ENCODE peak calls at places on chromosome 18, in four cellular contexts. D is NCI-H1092 treated with DMSO at 0.1 percent for 48 hours, F is LoVo, V is GM04503. B is an unnamed sample.

GRCh38 chr18:49645836-49646235 is 84.0 kb downstream of the LIPG start:
- DNase-seq in D (no peak), F (no peak), V (peak), B (no peak)

GRCh38 chr18:78884502-78884901 is 95.1 kb upstream of the SALL3 start:
- DNase-seq in D (no peak), F (no peak), V (no peak), B (no peak)

GRCh38 chr18:24397131-24397693 is 412 bp downstream of the OSBPL1A start:
- DNase-seq in D (peak), F (peak), V (peak), B (peak)

GRCh38 chr18:10927290-10927979 is 221.9 kb downstream of the PIEZO2 start:
- DNase-seq in D (no peak), F (no peak), V (no peak), B (no peak)

GRCh38 chr18:46073474-46074331 is 1.6 kb upstream of the PSTPIP2 start:
- DNase-seq in D (peak), F (peak), V (peak), B (peak)

GRCh38 chr18:63312731-63313408 is 6.7 kb downstream of the BCL2 start:
- DNase-seq in D (no peak), F (no peak), V (no peak), B (no peak)

GRCh38 chr18:48007955-48008701 is 77.7 kb upstream of the SMAD2 start:
- DNase-seq in D (peak), F (peak), V (no peak), B (no peak)

GRCh38 chr18:78981652-78981955 is 2.0 kb downstream of the SALL3 start:
- DNase-seq in D (no peak), F (no peak), V (no peak), B (no peak)

GRCh38 chr18:56515522-56515921 is 122.9 kb downstream of the TXNL1 start:
- DNase-seq in D (no peak), F (no peak), V (no peak), B (no peak)

GRCh38 chr18:67359868-67360838 is 156.4 kb downstream of the DSEL start:
- DNase-seq in D (no peak), F (peak), V (peak), B (peak)

GRCh38 chr18:68735498-68736343 is 20.8 kb upstream of the TMX3 start:
- DNase-seq in D (peak), F (peak), V (no peak), B (peak)

GRCh38 chr18:12001400-12001799 is 20.1 kb downstream of the IMPA2 start:
- DNase-seq in D (no peak), F (no peak), V (no peak), B (no peak)

GRCh38 chr18:32552421-32553030 is 81.8 kb upstream of the GAREM1 start:
- DNase-seq in D (peak), F (peak), V (no peak), B (peak)

GRCh38 chr18:46460754-46461153 is 196.3 kb downstream of the LOXHD1 start:
- DNase-seq in D (no peak), F (no peak), V (no peak), B (no peak)

GRCh38 chr18:7221424-7222155 is 9.3 kb upstream of the LRRC30 start:
- DNase-seq in D (peak), F (peak), V (peak), B (peak)

GRCh38 chr18:63161728-63162195 is 157.8 kb downstream of the BCL2 start:
- DNase-seq in D (no peak), F (peak), V (peak), B (peak)

GRCh38 chr18:3015203-3015590 is 2.3 kb upstream of the LPIN2 start:
- DNase-seq in D (no peak), F (peak), V (peak), B (peak)

GRCh38 chr18:62928316-62928715 is 213.0 kb downstream of the PHLPP1 start:
- DNase-seq in D (no peak), F (no peak), V (peak), B (peak)

GRCh38 chr18:52963481-52963880 is 623.5 kb downstream of the DCC start:
- DNase-seq in D (no peak), F (no peak), V (no peak), B (no peak)

GRCh38 chr18:50807199-50807598 is 12.6 kb downstream of the MRO start:
- DNase-seq in D (no peak), F (no peak), V (no peak), B (no peak)

GRCh38 chr18:51196116-51196810 is 1.2 kb downstream of the MEX3C start:
- DNase-seq in D (peak), F (no peak), V (no peak), B (no peak)

GRCh38 chr18:39389800-39390379 is 1824.3 kb upstream of the CELF4 start:
- DNase-seq in D (no peak), F (no peak), V (no peak), B (no peak)

GRCh38 chr18:5237723-5238370 is 40.8 kb upstream of the AKAIN1 start:
- DNase-seq in D (peak), F (peak), V (peak), B (peak)

GRCh38 chr18:24964213-24964612 is 387.8 kb downstream of the ZNF521 start:
- DNase-seq in D (no peak), F (peak), V (no peak), B (no peak)

GRCh38 chr18:79935098-79935480 is 16.4 kb downstream of the SLC66A2 start:
- DNase-seq in D (no peak), F (no peak), V (no peak), B (no peak)

GRCh38 chr18:34929336-34929780 is 111.9 kb upstream of the MAPRE2 start:
- DNase-seq in D (no peak), F (peak), V (peak), B (peak)

GRCh38 chr18:59079264-59079972 is 60.3 kb upstream of the SEC11C start:
- DNase-seq in D (peak), F (no peak), V (no peak), B (no peak)

GRCh38 chr18:7844418-7844817 is 277.3 kb downstream of the PTPRM start:
- DNase-seq in D (no peak), F (no peak), V (no peak), B (no peak)

B was measured in GM04504.